ENCODE peak calls at places on chromosome 21, in eight cellular contexts. X is colonic mucosa, T is lung, M is astrocyte of the spinal cord, Q is fibroblast of pulmonary artery, P is neural crest cell, L is heart left ventricle, B is ovary. S is an unnamed sample.

GRCh38 chr21:16741228-16741665 is 771.6 kb upstream of the CXADR start:
- DNase-seq in P (no peak), M (peak), X (no peak), Q (peak), B (peak), L (peak), T (no peak), S (no peak)

GRCh38 chr21:20882462-20883415 is 115.5 kb upstream of the NCAM2 start:
- DNase-seq in B (no peak), X (peak), L (no peak), P (peak), Q (peak), M (peak), T (no peak), S (no peak)

GRCh38 chr21:34365794-34366193 is 2.0 kb downstream of the KCNE2 start:
- DNase-seq in P (no peak), L (no peak), B (no peak), T (no peak), Q (no peak), M (no peak), X (peak), S (no peak)

GRCh38 chr21:37220433-37220980 is 46.6 kb downstream of the VPS26C start:
- DNase-seq in P (no peak), L (no peak), X (no peak), Q (peak), T (no peak), B (peak), M (peak), S (peak)

GRCh38 chr21:16420086-16420724 is 690.4 kb downstream of the USP25 start:
- DNase-seq in X (no peak), T (peak), L (peak), M (peak), B (peak), P (no peak), Q (peak), S (no peak)

GRCh38 chr21:35164971-35165483 is 115.9 kb upstream of the RUNX1 start:
- DNase-seq in Q (no peak), M (no peak), P (no peak), B (no peak), L (no peak), X (no peak), T (no peak), S (no peak)

GRCh38 chr21:33940164-33940563 is 24.6 kb upstream of the ATP5PO start:
- DNase-seq in M (peak), T (no peak), L (no peak), X (no peak), P (no peak), Q (peak), B (no peak), S (no peak)

GRCh38 chr21:23887709-23888303 is 1719.5 kb downstream of the MRPL39 start:
- DNase-seq in Q (no peak), X (no peak), T (no peak), B (no peak), P (no peak), L (no peak), M (no peak), S (no peak)

GRCh38 chr21:25385912-25386474 is 221.3 kb downstream of the MRPL39 start:
- DNase-seq in X (no peak), T (no peak), P (no peak), L (no peak), Q (peak), M (peak), B (no peak), S (peak)

GRCh38 chr21:15221799-15222386 is 157.1 kb upstream of the NRIP1 start:
- DNase-seq in M (peak), L (peak), B (no peak), Q (peak), T (peak), X (no peak), P (peak), S (no peak)

GRCh38 chr21:44596068-44596725 is 3.9 kb upstream of the KRTAP10-6 start:
- DNase-seq in M (no peak), T (no peak), X (no peak), Q (no peak), B (no peak), P (no peak), L (no peak), S (no peak)
- TF ChIP-seq CTCF in M (no peak), T (no peak), X (no peak), Q (no peak), B (no peak), P (no peak), L (no peak), S (no peak)

GRCh38 chr21:31623664-31624063 is 35.8 kb upstream of the SOD1 start:
- DNase-seq in Q (peak), P (no peak), B (no peak), T (no peak), L (no peak), M (no peak), X (no peak), S (peak)
- TF ChIP-seq CTCF in Q (no peak), P (no peak), B (no peak), T (no peak), L (no peak), M (peak), X (no peak), S (peak)

GRCh38 chr21:22575165-22575584 is 1577.0 kb downstream of the NCAM2 start:
- DNase-seq in L (no peak), T (no peak), P (peak), M (no peak), Q (peak), B (no peak), X (no peak), S (no peak)
- TF ChIP-seq CTCF in L (peak), T (no peak), P (peak), M (peak), Q (peak), B (no peak), X (no peak), S (no peak)

GRCh38 chr21:45136927-45137611 is 62.7 kb downstream of the ADARB1 start:
- DNase-seq in Q (peak), B (peak), L (peak), M (peak), P (peak), X (peak), T (peak), S (peak)

GRCh38 chr21:45138199-45139002 is 64.0 kb downstream of the ADARB1 start:
- DNase-seq in B (no peak), Q (peak), X (peak), P (peak), M (peak), T (peak), L (peak), S (peak)

GRCh38 chr21:45136500-45136899 is 62.1 kb downstream of the ADARB1 start:
- DNase-seq in Q (no peak), L (no peak), T (no peak), X (no peak), M (no peak), B (no peak), P (no peak), S (no peak)

GRCh38 chr21:45135868-45136267 is 61.5 kb downstream of the ADARB1 start:
- DNase-seq in Q (no peak), B (no peak), L (no peak), P (no peak), X (no peak), T (no peak), M (no peak), S (no peak)

GRCh38 chr21:45137612-45137937 is 63.2 kb downstream of the ADARB1 start:
- DNase-seq in B (no peak), X (no peak), M (no peak), Q (no peak), T (no peak), L (no peak), P (no peak), S (no peak)
- TF ChIP-seq CTCF in B (no peak), X (no peak), M (no peak), Q (no peak), T (no peak), L (no peak), P (no peak), S (no peak)

GRCh38 chr21:39180429-39181019 is 2.7 kb downstream of the PSMG1 start:
- DNase-seq in M (no peak), P (no peak), B (no peak), X (no peak), T (no peak), L (no peak), Q (no peak), S (no peak)
- TF ChIP-seq CTCF in M (peak), P (peak), B (no peak), X (no peak), T (no peak), L (no peak), Q (peak), S (peak)

GRCh38 chr21:17900281-17900989 is 81.3 kb upstream of the C21orf91 start:
- DNase-seq in X (no peak), B (no peak), P (no peak), L (peak), Q (no peak), M (no peak), T (no peak), S (no peak)
- TF ChIP-seq CTCF in X (no peak), B (no peak), P (no peak), L (no peak), Q (no peak), M (no peak), T (no peak), S (no peak)

DNA sequence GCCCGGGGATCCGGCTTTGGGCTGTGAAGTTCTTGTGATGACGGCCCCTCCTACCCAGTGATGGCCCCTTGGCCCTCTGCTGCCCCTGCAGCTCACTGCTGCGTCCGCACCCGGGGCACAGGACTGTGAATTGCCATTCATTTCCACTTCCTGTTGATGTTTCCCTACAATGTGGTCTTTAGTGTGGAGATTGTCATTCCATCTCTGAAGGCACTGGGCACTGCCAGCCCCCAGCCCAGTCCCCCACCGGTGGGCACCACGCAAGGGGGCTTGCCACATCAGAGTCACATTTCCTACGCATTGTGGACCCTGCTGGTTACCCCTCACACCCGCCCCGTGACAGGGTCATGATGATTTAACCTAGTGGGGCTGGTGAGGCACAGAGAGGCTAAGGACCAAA is 2.5 kb upstream of the MX2 start:
- DNase-seq in T (peak), B (no peak), L (no peak), Q (no peak), P (peak), M (no peak), X (no peak), S (no peak)
- TF ChIP-seq CTCF in T (no peak), B (no peak), L (no peak), Q (no peak), P (no peak), M (no peak), X (no peak), S (no peak)

GRCh38 chr21:32844653-32845443 is 73.3 kb upstream of the PAXBP1 start:
- DNase-seq in P (no peak), B (no peak), L (no peak), Q (peak), X (no peak), T (no peak), M (peak), S (no peak)
- TF ChIP-seq CTCF in P (no peak), B (no peak), L (no peak), Q (no peak), X (no peak), T (no peak), M (peak), S (no peak)

DNA sequence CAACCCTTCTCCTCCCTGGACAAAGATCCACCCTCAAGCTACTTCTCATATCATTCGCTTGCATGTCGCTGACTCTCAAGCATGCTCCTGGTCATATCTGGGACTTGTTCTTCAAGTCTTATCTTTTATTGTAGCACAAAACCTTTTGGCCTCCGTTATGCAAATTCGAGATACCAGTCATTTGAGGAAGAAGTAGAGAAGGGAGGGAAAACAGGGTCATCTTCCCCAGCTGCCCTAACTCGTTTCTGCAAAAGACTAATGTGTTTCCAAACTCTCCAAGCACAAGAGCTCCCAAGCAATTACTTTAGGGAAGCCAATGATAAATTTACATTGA is 63.8 kb upstream of the ETS2 start:
- DNase-seq in T (no peak), Q (no peak), L (no peak), X (peak), B (no peak), P (no peak), M (no peak), S (no peak)
- TF ChIP-seq CTCF in T (no peak), Q (no peak), L (no peak), X (no peak), B (no peak), P (no peak), M (no peak), S (no peak)

DNA sequence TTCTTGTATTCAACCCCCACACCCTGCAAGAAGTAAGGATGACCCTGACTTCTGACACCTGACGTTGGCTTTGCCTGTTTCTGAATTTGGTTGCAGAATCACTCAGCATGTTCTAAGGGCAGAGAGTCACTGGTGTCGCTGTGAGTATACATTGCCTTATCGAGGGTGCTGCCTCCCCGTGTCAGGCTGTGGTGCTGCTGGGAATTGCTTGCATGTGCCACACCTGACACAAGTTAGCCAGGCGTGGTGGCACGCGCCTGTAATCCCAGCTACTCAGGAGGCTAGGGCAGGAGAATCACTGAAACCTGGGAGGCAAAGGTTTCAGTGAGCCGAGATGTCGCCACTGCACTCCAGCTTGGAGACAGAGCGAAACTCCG is 45.9 kb downstream of the WDR4 start:
- DNase-seq in P (no peak), M (no peak), L (no peak), Q (no peak), X (peak), B (no peak), T (no peak), S (peak)
- TF ChIP-seq CTCF in P (peak), M (peak), L (no peak), Q (no peak), X (peak), B (no peak), T (no peak), S (peak)

S was measured in GM10248.